ENCODE peak calls at places on chromosomes 4 and X, in nine cellular contexts. W is AG09309; N is NCI-H1105; Z is ureter; D is HTR-8/SVneo; M is CD4-positive, CD25-positive, alpha-beta regulatory T cell; F is PC-9; T is NCI-H1092 treated with DMSO at 0.1 percent for 48 hours; R is stimulated activated naive B cell treated with anti-CD40 and anti-IgM and Interleukin-4, amounts not matched to agents 10 μg/mL and 1 μg/mL and 100 μg/mL, for 72 hours. X is an unnamed sample.
A peak's percentile ranks its signal among the peaks of the same experiment; 100 is the strongest.

GRCh38 chr4:91279899-91280298 is 1023.9 kb upstream of the GRID2 start:
- DNase-seq in Z (no peak), W (no peak), N (no peak), R (no peak), M (no peak), T (no peak), F (no peak), D (no peak), X (no peak)

GRCh38 chr4:152591361-152591760 is 55.5 kb upstream of the FBXW7 start:
- DNase-seq in N (peak; percentile 2), F (no peak), W (no peak), R (no peak), D (no peak), M (peak; percentile 27), T (peak; percentile 45), Z (no peak), X (peak; percentile 29)

GRCh38 chr4:175453456-175453855 is 358.6 kb downstream of the GPM6A start:
- DNase-seq in Z (no peak), D (no peak), N (no peak), W (no peak), T (no peak), R (no peak), M (no peak), F (no peak), X (no peak)

GRCh38 chrX:45622042-45622423 is 421.4 kb upstream of the DIPK2B start:
- DNase-seq in Z (no peak), W (no peak), D (no peak), R (no peak), M (no peak), N (no peak), T (no peak), F (no peak), X (no peak)

GRCh38 chrX:10045327-10046000 is 78.3 kb downstream of the CLDN34 start:
- DNase-seq in M (no peak), N (no peak), D (no peak), Z (no peak), F (no peak), R (no peak), W (no peak), T (no peak), X (no peak)

GRCh38 chr4:149605601-149606378 is 209.9 kb downstream of the IQCM start:
- DNase-seq in N (no peak), T (no peak), W (no peak), D (no peak), F (no peak), R (no peak), Z (no peak), M (no peak), X (no peak)

GRCh38 chr4:28776004-28776403 is 1915.4 kb downstream of the STIM2 start:
- DNase-seq in R (no peak), Z (no peak), N (no peak), F (no peak), W (no peak), D (no peak), M (no peak), T (no peak), X (no peak)

GRCh38 chr4:75584067-75584466 is 28.2 kb downstream of the ODAPH start:
- DNase-seq in M (no peak), F (no peak), N (no peak), Z (no peak), D (no peak), T (no peak), W (no peak), R (no peak), X (no peak)

GRCh38 chr4:108804648-108805273 is 41.9 kb upstream of the ETNPPL start:
- DNase-seq in F (no peak), T (no peak), R (no peak), D (no peak), N (no peak), Z (no peak), M (no peak), W (no peak), X (no peak)

GRCh38 chr4:119041951-119042560 is 93.6 kb upstream of the MYOZ2 start:
- DNase-seq in T (peak; percentile 57), R (peak; percentile 24), N (peak; percentile 22), Z (peak; percentile 70), D (peak; percentile 54), W (peak; percentile 45), F (peak; percentile 14), M (peak; percentile 57), X (peak; percentile 65)

GRCh38 chr4:16812041-16812440 is 86.4 kb downstream of the LDB2 start:
- DNase-seq in N (no peak), M (no peak), R (no peak), T (no peak), D (no peak), F (no peak), W (no peak), Z (no peak), X (no peak)